ENCODE peak calls at places on chromosomes 1 and 21, in four cellular contexts. D, W, H and K are unnamed samples.

GRCh38 chr1:1422465-1423244 is 1.6 kb upstream of the ANKRD65 start:
- DNase-seq in D (no peak), W (no peak), H (peak), K (no peak)

GRCh38 chr1:79104617-79105016 is 98.1 kb upstream of the ADGRL4 start:
- DNase-seq in D (no peak), W (no peak), H (no peak), K (no peak)

GRCh38 chr1:177209357-177209756 is 38.6 kb downstream of the BRINP2 start:
- DNase-seq in D (peak), W (no peak), H (no peak), K (peak)

GRCh38 chr1:50610563-50610962 is 187.3 kb upstream of the DMRTA2 start:
- DNase-seq in D (no peak), W (no peak), H (no peak), K (no peak)

GRCh38 chr1:49364676-49365075 is 588.0 kb upstream of the BEND5 start:
- DNase-seq in D (no peak), W (no peak), H (no peak), K (no peak)

GRCh38 chr1:161038523-161039153 is at the start of gene TSTD1:
- DNase-seq in D (peak), W (no peak), H (no peak), K (no peak)

GRCh38 chr1:76160225-76160624 is 85.7 kb downstream of the ST6GALNAC3 start:
- DNase-seq in D (no peak), W (no peak), H (no peak), K (no peak)

GRCh38 chr1:5575396-5576110 is 416.7 kb downstream of the NPHP4 start:
- DNase-seq in D (no peak), W (no peak), H (no peak), K (no peak)

GRCh38 chr21:45543371-45543709 is 1.1 kb upstream of the SLC19A1 start:
- DNase-seq in D (no peak), W (no peak), H (no peak), K (no peak)

GRCh38 chr1:31297273-31298247 is 728 bp downstream of the ZCCHC17 start:
- DNase-seq in D (peak), W (no peak), H (peak), K (peak)

GRCh38 chr1:157691285-157691920 is 9.2 kb downstream of the FCRL3 start:
- DNase-seq in D (peak), W (no peak), H (peak), K (peak)

GRCh38 chr1:35577071-35577998 is 4.2 kb downstream of the TFAP2E start:
- DNase-seq in D (no peak), W (no peak), H (peak), K (no peak)

GRCh38 chr1:31510853-31511789 is 65.2 kb upstream of the TINAGL1 start:
- DNase-seq in D (no peak), W (no peak), H (no peak), K (no peak)

GRCh38 chr21:45282283-45283018 is 5.2 kb downstream of the POFUT2 start:
- DNase-seq in D (no peak), W (no peak), H (no peak), K (no peak)

GRCh38 chr1:97451422-97451821 is 469.4 kb downstream of the DPYD start:
- DNase-seq in D (peak), W (no peak), H (peak), K (no peak)

GRCh38 chr1:67978988-67979516 is 71.4 kb downstream of the DIRAS3 start:
- DNase-seq in D (peak), W (no peak), H (no peak), K (no peak)

GRCh38 chr1:98164508-98164907 is 243.7 kb upstream of the DPYD start:
- DNase-seq in D (no peak), W (no peak), H (no peak), K (no peak)

GRCh38 chr1:180253585-180254495 is 23.8 kb downstream of the LHX4 start:
- DNase-seq in D (no peak), W (no peak), H (no peak), K (no peak)

GRCh38 chr1:11713095-11713494 is 21.6 kb downstream of the DRAXIN start:
- DNase-seq in D (no peak), W (no peak), H (no peak), K (no peak)

GRCh38 chr1:27365372-27366112 is 1.2 kb downstream of the MAP3K6 start:
- DNase-seq in D (peak), W (peak), H (peak), K (peak)

GRCh38 chr21:45048968-45049367 is 25.4 kb upstream of the ADARB1 start:
- DNase-seq in D (no peak), W (no peak), H (no peak), K (no peak)

GRCh38 chr1:241950390-241950789 is 7.2 kb upstream of the BECN2 start:
- DNase-seq in D (no peak), W (no peak), H (no peak), K (peak)

GRCh38 chr21:32256873-32257620 is 21.8 kb downstream of the MIS18A start:
- DNase-seq in D (peak), W (peak), H (no peak), K (peak)

GRCh38 chr1:19080715-19081114 is 124.2 kb upstream of the IFFO2 start:
- DNase-seq in D (peak), W (no peak), H (no peak), K (no peak)

GRCh38 chr1:8497196-8497878 is 179.4 kb downstream of the SLC45A1 start:
- DNase-seq in D (peak), W (no peak), H (peak), K (peak)

GRCh38 chr1:63774617-63775417 is 1.0 kb downstream of the ROR1 start:
- DNase-seq in D (peak), W (peak), H (no peak), K (peak)

GRCh38 chr1:94411217-94411616 is 7.0 kb upstream of the ABCD3 start:
- DNase-seq in D (no peak), W (no peak), H (no peak), K (no peak)

GRCh38 chr1:54404939-54405880 is 984 bp downstream of the SSBP3 start:
- DNase-seq in D (peak), W (peak), H (peak), K (peak)

GRCh38 chr1:155316922-155317321 is 3.8 kb upstream of the RUSC1 start:
- DNase-seq in D (no peak), W (no peak), H (no peak), K (no peak)

GRCh38 chr1:52413410-52414104 is 9.2 kb downstream of the PRPF38A start:
- DNase-seq in D (no peak), W (no peak), H (no peak), K (no peak)

GRCh38 chr1:32361674-32362473 is 411 bp downstream of the FAM229A start:
- DNase-seq in D (peak), W (peak), H (no peak), K (peak)

GRCh38 chr1:245207056-245207638 is 52.4 kb downstream of the KIF26B start:
- DNase-seq in D (no peak), W (no peak), H (no peak), K (no peak)

GRCh38 chr1:219124163-219124562 is 49.5 kb upstream of the LYPLAL1 start:
- DNase-seq in D (no peak), W (no peak), H (no peak), K (no peak)

GRCh38 chr21:34857874-34858273 is 189.1 kb downstream of the CLIC6 start:
- DNase-seq in D (no peak), W (no peak), H (no peak), K (no peak)

GRCh38 chr1:222167111-222167510 is 380.8 kb downstream of the HHIPL2 start:
- DNase-seq in D (peak), W (peak), H (peak), K (peak)